ENCODE peak calls at places on chromosomes 2 and 18, in nine cellular contexts. J, B, N, C, R, K, Q, Z and W are unnamed samples.
A peak's percentile ranks its signal among the peaks of the same experiment; 100 is the strongest.

GRCh38 chr2:190216829-190217228 is 102.8 kb downstream of the HIBCH start:
- DNase-seq in J (peak; percentile 8), B (no peak), R (peak; percentile 86), Q (peak; percentile 13), K (no peak), C (no peak), Z (no peak), N (no peak), W (peak; percentile 72)

GRCh38 chr2:180709392-180710145 is 270.8 kb upstream of the UBE2E3 start:
- DNase-seq in B (no peak), N (no peak), C (no peak), R (no peak), K (no peak), Z (no peak), J (no peak), Q (no peak), W (no peak)

GRCh38 chr2:147686365-147686764 is 158.5 kb upstream of the ACVR2A start:
- DNase-seq in Q (no peak), K (no peak), Z (no peak), B (no peak), R (no peak), J (no peak), N (no peak), C (no peak), W (no peak)

GRCh38 chr2:209431701-209432100 is 7.9 kb downstream of the MAP2 start:
- DNase-seq in J (no peak), C (peak; percentile 39), N (no peak), Q (no peak), B (no peak), R (no peak), Z (no peak), K (no peak), W (no peak)

GRCh38 chr2:98589489-98589888 is 18.8 kb downstream of the COA5 start:
- DNase-seq in R (no peak), J (no peak), K (no peak), B (no peak), Q (no peak), N (no peak), Z (no peak), C (no peak), W (no peak)

GRCh38 chr18:40813116-40813515 is 1141.9 kb upstream of the PIK3C3 start:
- DNase-seq in K (no peak), Q (no peak), R (no peak), J (no peak), N (no peak), Z (no peak), C (peak; percentile 14), B (no peak), W (no peak)

GRCh38 chr2:30216157-30216556 is 15.2 kb upstream of the LBH start:
- DNase-seq in K (no peak), Z (no peak), J (no peak), N (no peak), Q (no peak), B (no peak), R (no peak), C (peak; percentile 32), W (no peak)

GRCh38 chr2:68971591-68972231 is 2.7 kb upstream of the GKN1 start:
- DNase-seq in Z (no peak), N (no peak), K (no peak), R (peak; percentile 10), B (no peak), J (no peak), Q (no peak), C (peak; percentile 94), W (no peak)

GRCh38 chr18:2846241-2846637 is 567 bp upstream of the EMILIN2 start:
- DNase-seq in C (peak; percentile 28), N (no peak), K (no peak), Q (no peak), R (peak; percentile 90), B (peak; percentile 17), Z (no peak), J (no peak), W (no peak)

GRCh38 chr2:30230479-30230854 is 867 bp upstream of the LBH start:
- DNase-seq in N (peak; percentile 52), Q (peak; percentile 50), Z (peak; percentile 51), J (peak; percentile 50), B (peak; percentile 36), K (no peak), C (peak; percentile 76), R (no peak), W (peak; percentile 65)

GRCh38 chr2:205751621-205752031 is 69.3 kb downstream of the NRP2 start:
- DNase-seq in Z (no peak), C (no peak), K (no peak), Q (no peak), J (no peak), B (no peak), N (no peak), R (no peak), W (no peak)

GRCh38 chr2:183868153-183868552 is 730.2 kb upstream of the ZNF804A start:
- DNase-seq in Q (no peak), Z (peak; percentile 31), N (no peak), J (no peak), R (no peak), K (no peak), C (no peak), B (no peak), W (peak; percentile 54)

GRCh38 chr18:70107037-70107436 is 98.5 kb downstream of the RTTN start:
- DNase-seq in K (no peak), Q (no peak), J (no peak), B (no peak), Z (no peak), R (no peak), N (no peak), C (no peak), W (no peak)

GRCh38 chr2:37343537-37344434 is 644 bp upstream of the QPCT start:
- DNase-seq in K (no peak), B (no peak), C (peak; percentile 71), Z (no peak), R (peak; percentile 58), Q (no peak), N (no peak), J (peak; percentile 53), W (no peak)

GRCh38 chr2:47508641-47509040 is 105.7 kb downstream of the MSH2 start:
- DNase-seq in R (no peak), K (no peak), Q (no peak), C (no peak), B (no peak), J (no peak), Z (no peak), N (no peak), W (no peak)

GRCh38 chr2:170822885-170823799 is 6.5 kb downstream of the GAD1 start:
- DNase-seq in B (no peak), C (no peak), K (no peak), R (peak; percentile 69), J (no peak), N (no peak), Q (peak; percentile 66), Z (no peak), W (no peak)

GRCh38 chr2:219142329-219142728 is 18.3 kb downstream of the NHEJ1 start:
- DNase-seq in J (no peak), B (no peak), Z (no peak), R (peak; percentile 56), N (no peak), Q (no peak), K (no peak), C (peak; percentile 35), W (no peak)